ENCODE peak calls at places on chromosomes 12 and 14, in four cellular contexts. G is HepG2, R is GM12878, M is HCT116. I is an unnamed sample.

GRCh38 chr12:28374556-28374955 is 184.3 kb downstream of the CCDC91 start:
- DNase-seq in R (no peak), M (no peak), G (no peak), I (no peak)

GRCh38 chr14:105067140-105067968 is 2.1 kb upstream of the GPR132 start:
- DNase-seq in M (no peak), G (no peak), R (peak), I (no peak)

GRCh38 chr12:57229634-57230380 is at the start of gene SHMT2:
- DNase-seq in M (peak), R (peak), G (peak), I (peak)

GRCh38 chr12:93823616-93824410 is 146.6 kb downstream of the CRADD start:
- DNase-seq in M (no peak), G (no peak), R (no peak), I (no peak)

GRCh38 chr12:19916193-19916498 is 452.2 kb upstream of the PDE3A start:
- DNase-seq in M (no peak), R (no peak), G (no peak), I (no peak)

GRCh38 chr12:115998119-115998633 is 279.3 kb downstream of the MED13L start:
- DNase-seq in R (no peak), G (peak), M (peak), I (peak)

GRCh38 chr12:77847665-77848431 is 17.2 kb downstream of the NAV3 start:
- DNase-seq in M (peak), R (peak), G (no peak), I (no peak)

GRCh38 chr12:121653999-121654398 is 15.5 kb downstream of the MORN3 start:
- DNase-seq in M (no peak), R (no peak), G (no peak), I (no peak)

GRCh38 chr12:104750061-104750460 is 208.0 kb downstream of the SLC41A2 start:
- DNase-seq in R (no peak), G (no peak), M (no peak), I (no peak)

GRCh38 chr14:75979071-75979571 is 2.7 kb downstream of the TGFB3 start:
- DNase-seq in R (no peak), M (no peak), G (no peak), I (no peak)

GRCh38 chr14:24876009-24876690 is 173.8 kb downstream of the STXBP6 start:
- DNase-seq in R (no peak), G (no peak), M (no peak), I (no peak)

GRCh38 chr14:75519826-75520692 is 2.2 kb upstream of the BATF start:
- DNase-seq in R (no peak), M (no peak), G (no peak), I (no peak)

GRCh38 chr12:90343966-90344365 is 611.0 kb downstream of the CCER1 start:
- DNase-seq in G (no peak), R (no peak), M (no peak), I (no peak)

GRCh38 chr12:20150835-20151234 is 217.5 kb upstream of the PDE3A start:
- DNase-seq in G (no peak), R (no peak), M (no peak), I (no peak)

GRCh38 chr14:64761441-64762043 is 57.3 kb downstream of the PLEKHG3 start:
- DNase-seq in G (no peak), R (no peak), M (no peak), I (no peak)

GRCh38 chr12:92745874-92746553 is 43.2 kb downstream of the PLEKHG7 start:
- DNase-seq in G (no peak), M (peak), R (no peak), I (no peak)

GRCh38 chr14:68404652-68405183 is 388.1 kb downstream of the ZFP36L1 start:
- DNase-seq in G (no peak), M (no peak), R (no peak), I (no peak)

GRCh38 chr12:49825971-49826421 is 2.2 kb downstream of the NCKAP5L start:
- DNase-seq in G (no peak), R (no peak), M (no peak), I (no peak)

GRCh38 chr14:59507063-59507751 is 22.9 kb downstream of the JKAMP start:
- DNase-seq in R (no peak), G (peak), M (peak), I (peak)

GRCh38 chr12:49538740-49539403 is at the start of gene KCNH3:
- DNase-seq in G (no peak), M (peak), R (no peak), I (peak)

GRCh38 chr14:38187475-38187874 is 20.2 kb upstream of the SSTR1 start:
- DNase-seq in M (no peak), G (no peak), R (no peak), I (no peak)

GRCh38 chr12:23909559-23909958 is 39.9 kb downstream of the SOX5 start:
- DNase-seq in M (no peak), G (no peak), R (no peak), I (no peak)

GRCh38 chr12:79374543-79374942 is 316.2 kb downstream of the PAWR start:
- DNase-seq in M (no peak), G (no peak), R (no peak), I (no peak)

GRCh38 chr14:63045234-63045611 is at the start of gene KCNH5:
- DNase-seq in R (no peak), M (no peak), G (no peak), I (peak)
- TF ChIP-seq ZNF274 in R (no peak), M (no peak), G (no peak), I (no peak)

GRCh38 chr12:53097564-53098353 is at the start of gene IGFBP6:
- DNase-seq in R (no peak), M (no peak), G (no peak), I (no peak)

GRCh38 chr12:53098354-53098981 is 1.0 kb downstream of the IGFBP6 start:
- DNase-seq in R (no peak), G (no peak), M (peak), I (no peak)

GRCh38 chr12:53100466-53101151 is 2.7 kb upstream of the SOAT2 start:
- DNase-seq in R (no peak), M (no peak), G (no peak), I (no peak)

GRCh38 chr12:53097207-53097563 is 282 bp upstream of the IGFBP6 start:
- DNase-seq in G (no peak), R (no peak), M (no peak), I (no peak)

DNA sequence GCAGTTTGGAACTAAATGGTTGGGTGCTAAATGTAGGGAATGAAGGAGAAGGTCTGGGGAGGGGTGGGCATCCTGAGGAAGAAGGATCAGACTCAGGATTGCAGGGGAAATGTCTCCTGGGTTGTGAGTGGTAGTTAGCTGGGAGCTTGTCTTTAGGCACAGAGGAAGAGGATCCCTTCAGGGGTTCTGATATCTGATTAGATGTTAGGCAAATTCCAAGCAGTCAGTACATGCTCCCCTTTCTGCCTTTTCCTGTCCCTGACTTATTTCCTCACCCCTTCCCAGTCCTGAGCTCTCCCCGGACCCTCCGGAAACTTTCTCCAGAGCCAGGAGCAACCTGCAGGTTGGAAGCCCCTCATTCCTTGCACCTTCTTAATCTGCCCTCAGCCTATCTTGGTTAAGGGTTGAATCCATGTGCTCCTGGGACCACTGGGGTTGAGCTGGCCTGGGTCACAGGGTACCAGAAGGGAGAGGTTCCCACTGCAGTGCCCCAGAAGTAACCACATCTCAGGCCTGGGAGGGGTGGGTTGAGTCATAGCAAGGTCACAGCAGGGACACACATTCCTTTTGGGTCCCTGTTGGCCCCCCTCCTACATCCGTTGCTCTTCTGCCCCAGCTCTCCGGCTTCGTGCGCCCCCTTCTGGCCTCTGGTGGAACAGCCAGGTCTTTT is 1.6 kb downstream of the IGFBP6 start:
- DNase-seq in R (no peak), G (peak), M (peak), I (peak)
- H3K9ac ChIP-seq in R (no peak), G (peak), M (peak), I (peak)

GRCh38 chr14:95931384-95931783 is 54.8 kb downstream of the TUNAR start:
- DNase-seq in R (no peak), M (no peak), G (peak), I (no peak)

DNA sequence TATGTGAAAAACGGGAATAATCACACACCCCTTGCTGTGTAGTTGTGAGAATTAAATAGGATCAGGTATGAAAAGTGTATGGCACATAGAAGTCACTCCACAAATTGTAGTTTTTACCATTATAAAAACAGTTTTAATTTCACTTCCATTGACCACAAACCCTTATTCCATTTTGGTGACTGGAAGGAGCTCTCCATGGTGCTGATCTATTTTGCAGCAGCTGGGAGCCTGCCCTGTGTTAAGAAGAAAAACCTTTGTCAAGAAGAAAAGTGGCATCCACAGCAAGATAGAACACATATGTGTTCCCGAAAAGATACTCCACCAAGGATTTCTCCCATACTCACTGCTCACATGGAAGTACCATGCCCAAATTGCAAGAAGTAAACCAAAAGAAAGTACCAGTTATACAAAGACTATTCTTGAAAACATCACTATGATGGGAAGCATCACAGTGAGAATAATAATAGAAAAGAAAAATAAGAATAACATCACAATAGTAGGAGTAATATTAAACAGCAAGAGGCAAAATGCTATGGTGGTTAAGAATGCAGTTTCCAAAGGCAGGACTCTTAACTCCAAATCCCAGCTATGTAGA is 58.7 kb downstream of the TUNAR start:
- DNase-seq in M (no peak), G (peak), R (no peak), I (no peak)
- TF ChIP-seq ZNF274 in M (no peak), G (no peak), R (no peak), I (no peak)

DNA sequence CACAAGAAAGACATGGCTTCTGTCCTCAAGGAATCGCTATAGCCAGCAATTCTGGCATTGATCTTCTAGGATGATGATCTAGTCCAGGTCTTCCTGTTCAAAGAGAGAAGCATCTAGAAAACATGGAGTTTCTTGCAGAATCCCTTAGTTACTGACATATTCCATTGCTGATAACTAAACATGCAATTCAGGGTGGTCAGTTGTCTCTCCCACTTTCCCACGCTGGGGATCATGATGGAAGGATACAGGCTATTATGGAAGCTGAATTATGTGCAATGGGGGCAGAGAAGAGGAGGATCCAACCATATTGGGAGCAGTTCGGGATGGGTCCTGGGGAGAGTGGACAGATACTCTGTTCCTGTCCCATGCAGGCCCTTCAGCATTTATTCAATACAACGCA is 9.8 kb upstream of the RPH3A start:
- DNase-seq in G (no peak), M (no peak), R (no peak), I (no peak)
- H3K9ac ChIP-seq in G (no peak), M (no peak), R (no peak), I (no peak)